ENCODE peak calls at places on chromosomes 16 and 17, in four cellular contexts. One of them, this sample, is unnamed.

GRCh38 chr17:60039509-60040442 is 38.9 kb downstream of the HEATR6 start:
- DNase-seq in fibroblast of lung: no peak
- DNase-seq in sigmoid colon: no peak
- DNase-seq in PC-9: no peak
- DNase-seq in this sample: no peak

GRCh38 chr17:76951375-76951905 is 83.2 kb downstream of the MGAT5B start:
- DNase-seq in fibroblast of lung: no peak
- DNase-seq in sigmoid colon: no peak
- DNase-seq in PC-9: no peak
- DNase-seq in this sample: no peak

GRCh38 chr17:49191407-49191916 is 18.9 kb downstream of the GNGT2 start:
- DNase-seq in fibroblast of lung: no peak
- DNase-seq in sigmoid colon: no peak
- DNase-seq in PC-9: no peak
- DNase-seq in this sample: no peak

GRCh38 chr16:30113031-30113710 is at the start of gene GDPD3:
- DNase-seq in fibroblast of lung: no peak
- DNase-seq in sigmoid colon: no peak
- DNase-seq in PC-9: peak; percentile 76
- DNase-seq in this sample: no peak

GRCh38 chr16:1159325-1159972 is 6.5 kb downstream of the CACNA1H start:
- DNase-seq in fibroblast of lung: no peak
- DNase-seq in sigmoid colon: no peak
- DNase-seq in PC-9: no peak
- DNase-seq in this sample: no peak

GRCh38 chr16:50816901-50817555 is 75.1 kb downstream of the CYLD start:
- DNase-seq in PC-9: no peak
- DNase-seq in sigmoid colon: no peak
- DNase-seq in fibroblast of lung: no peak
- DNase-seq in this sample: no peak

GRCh38 chr17:7043544-7044268 is at the start of gene SLC16A11:
- DNase-seq in PC-9: peak; percentile 50
- DNase-seq in sigmoid colon: no peak
- DNase-seq in fibroblast of lung: no peak
- DNase-seq in this sample: no peak

GRCh38 chr16:83200005-83200779 is 573.4 kb downstream of the CDH13 start:
- DNase-seq in sigmoid colon: no peak
- DNase-seq in fibroblast of lung: peak; percentile 29
- DNase-seq in PC-9: no peak
- DNase-seq in this sample: peak; percentile 52

GRCh38 chr17:30332057-30332542 is 1.8 kb downstream of the TMIGD1 start:
- DNase-seq in sigmoid colon: no peak
- DNase-seq in fibroblast of lung: peak; percentile 84
- DNase-seq in PC-9: no peak
- DNase-seq in this sample: peak; percentile 68

GRCh38 chr17:69405096-69405495 is 9.4 kb upstream of the MAP2K6 start:
- DNase-seq in sigmoid colon: no peak
- DNase-seq in fibroblast of lung: no peak
- DNase-seq in PC-9: no peak
- DNase-seq in this sample: no peak

GRCh38 chr17:61307905-61308886 is 91.4 kb upstream of the TBX2 start:
- DNase-seq in fibroblast of lung: peak; percentile 95
- DNase-seq in sigmoid colon: no peak
- DNase-seq in PC-9: no peak
- DNase-seq in this sample: no peak

GRCh38 chr16:4392382-4393242 is 21.0 kb downstream of the VASN start:
- DNase-seq in PC-9: peak; percentile 90
- DNase-seq in fibroblast of lung: peak; percentile 85
- DNase-seq in sigmoid colon: no peak
- DNase-seq in this sample: no peak

GRCh38 chr17:48259710-48260291 is 152.2 kb downstream of the SNX11 start:
- DNase-seq in sigmoid colon: no peak
- DNase-seq in fibroblast of lung: peak; percentile 16
- DNase-seq in PC-9: no peak
- DNase-seq in this sample: no peak

GRCh38 chr17:74798239-74798707 is 22.1 kb upstream of the NAT9 start:
- DNase-seq in PC-9: no peak
- DNase-seq in fibroblast of lung: peak; percentile 21
- DNase-seq in sigmoid colon: no peak
- DNase-seq in this sample: no peak

GRCh38 chr16:55494994-55495421 is 13.9 kb upstream of the LPCAT2 start:
- DNase-seq in fibroblast of lung: peak; percentile 95
- DNase-seq in PC-9: no peak
- DNase-seq in sigmoid colon: peak; percentile 75
- DNase-seq in this sample: peak; percentile 61

GRCh38 chr17:61833536-61834203 is 29.7 kb downstream of the BRIP1 start:
- DNase-seq in sigmoid colon: no peak
- DNase-seq in fibroblast of lung: peak; percentile 81
- DNase-seq in PC-9: peak; percentile 36
- DNase-seq in this sample: peak; percentile 69

GRCh38 chr17:6145946-6146345 is 75.8 kb downstream of the WSCD1 start:
- DNase-seq in sigmoid colon: no peak
- DNase-seq in fibroblast of lung: no peak
- DNase-seq in PC-9: no peak
- DNase-seq in this sample: no peak

GRCh38 chr17:42709561-42709960 is 27.2 kb downstream of the CNTNAP1 start:
- DNase-seq in sigmoid colon: no peak
- DNase-seq in fibroblast of lung: no peak
- DNase-seq in PC-9: no peak
- DNase-seq in this sample: no peak

GRCh38 chr16:2912330-2913199 is 834 bp downstream of the FLYWCH1 start:
- DNase-seq in fibroblast of lung: peak; percentile 75
- DNase-seq in PC-9: peak; percentile 25
- DNase-seq in sigmoid colon: peak; percentile 80
- DNase-seq in this sample: peak; percentile 46

GRCh38 chr17:6986676-6987075 is 9.2 kb upstream of the ALOX12 start:
- DNase-seq in PC-9: no peak
- DNase-seq in sigmoid colon: no peak
- DNase-seq in fibroblast of lung: no peak
- DNase-seq in this sample: no peak

GRCh38 chr16:27439273-27440018 is 37.5 kb downstream of the IL21R start:
- DNase-seq in sigmoid colon: peak; percentile 29
- DNase-seq in PC-9: no peak
- DNase-seq in fibroblast of lung: no peak
- DNase-seq in this sample: no peak
- H3K27ac ChIP-seq in sigmoid colon: no peak overlapping the region
- H3K27ac ChIP-seq in PC-9: no peak overlapping the region
- H3K27ac ChIP-seq in fibroblast of lung: no peak overlapping the region
- H3K27ac ChIP-seq in this sample: no peak overlapping the region

GRCh38 chr17:79111097-79111496 is 36.5 kb downstream of the ENGASE start:
- DNase-seq in sigmoid colon: no peak
- DNase-seq in fibroblast of lung: no peak
- DNase-seq in PC-9: no peak
- DNase-seq in this sample: no peak
- TF ChIP-seq CTCF in sigmoid colon: no peak
- TF ChIP-seq CTCF in fibroblast of lung: no peak
- TF ChIP-seq CTCF in PC-9: no peak
- TF ChIP-seq CTCF in this sample: no peak

DNA sequence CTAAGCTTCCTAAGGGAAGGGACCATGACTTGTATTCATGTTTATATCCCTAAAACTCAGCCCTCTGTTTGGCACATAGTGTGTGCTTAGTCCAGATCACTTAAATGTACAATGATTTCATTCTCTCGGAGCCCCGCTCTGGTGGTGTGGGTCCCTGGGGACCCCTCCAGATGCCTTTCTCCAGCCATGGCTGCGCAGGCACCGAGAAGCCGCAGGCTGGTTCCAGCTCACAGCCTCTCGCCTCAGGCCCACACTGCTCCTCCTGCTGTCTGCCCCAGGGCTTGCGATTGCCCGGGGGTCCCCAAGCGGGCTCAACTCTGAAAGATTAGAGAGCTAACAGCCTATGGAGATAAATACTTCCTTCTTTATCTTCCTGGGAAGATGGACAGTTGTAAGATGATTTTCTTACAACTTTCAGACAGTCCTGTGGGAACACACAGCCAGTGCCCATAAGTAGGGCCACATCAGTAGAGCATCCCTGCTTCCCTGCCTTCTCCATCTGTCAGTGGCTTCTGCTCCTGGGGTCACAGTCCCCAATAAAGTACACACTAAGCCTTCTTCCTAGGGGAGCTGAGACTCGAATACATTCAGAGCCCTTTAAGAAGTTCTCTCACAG is 66.2 kb downstream of the CENPV start:
- DNase-seq in fibroblast of lung: no peak
- DNase-seq in PC-9: no peak
- DNase-seq in sigmoid colon: peak; percentile 65
- DNase-seq in this sample: no peak
- H3K4me1 ChIP-seq in fibroblast of lung: peaks cover 30% of the 10 kb centered on the region
- H3K4me1 ChIP-seq in PC-9: peaks cover 67% of the 10 kb centered on the region
- H3K4me1 ChIP-seq in sigmoid colon: peaks cover 33% of the 10 kb centered on the region
- H3K4me1 ChIP-seq in this sample: peaks cover 25% of the 10 kb centered on the region

GRCh38 chr17:57782051-57782490 is 37.0 kb upstream of the CCDC182 start:
- DNase-seq in fibroblast of lung: no peak
- DNase-seq in PC-9: no peak
- DNase-seq in sigmoid colon: no peak
- DNase-seq in this sample: no peak
- H3K27ac ChIP-seq in fibroblast of lung: no peak overlapping the region
- H3K27ac ChIP-seq in PC-9: no peak overlapping the region
- H3K27ac ChIP-seq in sigmoid colon: no peak overlapping the region
- H3K27ac ChIP-seq in this sample: no peak overlapping the region

GRCh38 chr17:55770220-55770870 is 19.5 kb downstream of the PCTP start:
- DNase-seq in PC-9: no peak
- DNase-seq in fibroblast of lung: peak; percentile 53
- DNase-seq in sigmoid colon: no peak
- DNase-seq in this sample: peak; percentile 59
- TF ChIP-seq CTCF in PC-9: peak; percentile 84
- TF ChIP-seq CTCF in fibroblast of lung: peak; percentile 47
- TF ChIP-seq CTCF in sigmoid colon: peak; percentile 31
- TF ChIP-seq CTCF in this sample: peak; percentile 80

GRCh38 chr17:1644493-1645206 is 882 bp downstream of the SCARF1 start:
- DNase-seq in sigmoid colon: no peak
- DNase-seq in PC-9: peak; percentile 28
- DNase-seq in fibroblast of lung: peak; percentile 67
- DNase-seq in this sample: peak; percentile 55
- H3K4me1 ChIP-seq in sigmoid colon: peaks cover 42% of the 10 kb centered on the region
- H3K4me1 ChIP-seq in PC-9: peaks cover 20% of the 10 kb centered on the region
- H3K4me1 ChIP-seq in fibroblast of lung: peaks cover 19% of the 10 kb centered on the region
- H3K4me1 ChIP-seq in this sample: peaks cover 4% of the 10 kb centered on the region